ENCODE peak calls at places on chromosome 12, in seven cellular contexts. M is GM12878, W is lower lobe of right lung, Y is AG04450, F is ovary, E is H9, T is cardiac muscle cell. J is an unnamed sample.

GRCh38 chr12:109147954-109148353 is 31.6 kb downstream of the ACACB start:
- DNase-seq in M (no peak), W (no peak), Y (no peak), F (peak), E (no peak), T (no peak), J (no peak)

GRCh38 chr12:31323466-31324115 is 2.4 kb downstream of the SINHCAF start:
- DNase-seq in M (no peak), W (peak), Y (no peak), F (peak), E (peak), T (no peak), J (no peak)

GRCh38 chr12:103423061-103423473 is 72.7 kb downstream of the C12orf42 start:
- DNase-seq in M (no peak), W (no peak), Y (no peak), F (no peak), E (no peak), T (no peak), J (no peak)

GRCh38 chr12:52074006-52074405 is 4.2 kb downstream of the ATG101 start:
- DNase-seq in M (peak), W (peak), Y (no peak), F (peak), E (no peak), T (no peak), J (no peak)

GRCh38 chr12:16857456-16857923 is 251.5 kb upstream of the LMO3 start:
- DNase-seq in M (peak), W (no peak), Y (no peak), F (no peak), E (no peak), T (no peak), J (no peak)

GRCh38 chr12:51087818-51088217 is 4.4 kb upstream of the CSRNP2 start:
- DNase-seq in M (peak), W (no peak), Y (no peak), F (no peak), E (no peak), T (no peak), J (no peak)

GRCh38 chr12:103766028-103766427 is 75.0 kb downstream of the NT5DC3 start:
- DNase-seq in M (no peak), W (no peak), Y (no peak), F (no peak), E (no peak), T (no peak), J (no peak)

GRCh38 chr12:6632026-6632978 is 3.5 kb downstream of the LPAR5 start:
- DNase-seq in M (peak), W (no peak), Y (no peak), F (no peak), E (no peak), T (no peak), J (no peak)

GRCh38 chr12:118336123-118336522 is 36.6 kb downstream of the TAOK3 start:
- DNase-seq in M (no peak), W (no peak), Y (no peak), F (no peak), E (no peak), T (no peak), J (no peak)

GRCh38 chr12:118334939-118335567 is 37.7 kb downstream of the TAOK3 start:
- DNase-seq in M (no peak), W (peak), Y (no peak), F (no peak), E (no peak), T (no peak), J (no peak)

GRCh38 chr12:118330421-118331018 is 42.2 kb downstream of the TAOK3 start:
- DNase-seq in M (no peak), W (no peak), Y (peak), F (no peak), E (no peak), T (no peak), J (no peak)

GRCh38 chr12:118334241-118334640 is 38.5 kb downstream of the TAOK3 start:
- DNase-seq in M (no peak), W (no peak), Y (no peak), F (no peak), E (no peak), T (no peak), J (no peak)

DNA sequence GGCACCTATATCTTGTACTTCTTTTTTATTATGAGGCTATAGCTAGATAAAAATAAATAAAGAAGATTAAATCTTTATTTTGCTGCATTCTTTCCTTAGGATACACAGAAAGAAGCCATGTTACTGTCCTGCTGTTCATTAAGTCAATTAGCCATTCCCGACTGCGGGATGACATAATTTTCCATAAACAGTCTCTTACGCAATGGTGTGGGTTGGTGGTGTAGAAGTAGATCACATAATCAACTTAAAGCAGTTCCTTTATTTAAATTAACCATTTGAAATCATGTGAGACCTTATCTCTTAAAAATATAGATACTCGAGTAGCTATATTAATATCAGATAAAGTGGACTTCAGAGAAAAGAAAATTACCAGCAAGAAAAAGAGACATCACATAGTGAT is 40.2 kb downstream of the TAOK3 start:
- DNase-seq in M (no peak), W (no peak), Y (no peak), F (no peak), E (no peak), T (no peak), J (peak)
- TF ChIP-seq CTCF in M (no peak), W (no peak), Y (no peak), F (no peak), E (no peak), T (no peak), J (no peak)

GRCh38 chr12:76192416-76192815 is 107.9 kb upstream of the NAP1L1 start:
- DNase-seq in M (no peak), W (no peak), Y (no peak), F (no peak), E (no peak), T (no peak), J (no peak)
- H3K27ac ChIP-seq in M (no peak), W (no peak), Y (no peak), F (no peak), E (no peak), T (no peak), J (no peak)

GRCh38 chr12:97877404-97877803 is 414.8 kb downstream of the RMST start:
- DNase-seq in M (no peak), W (no peak), Y (no peak), F (no peak), E (no peak), T (no peak), J (no peak)
- TF ChIP-seq CTCF in M (no peak), W (no peak), Y (no peak), F (no peak), E (no peak), T (no peak), J (no peak)

GRCh38 chr12:20040844-20041243 is 327.5 kb upstream of the PDE3A start:
- DNase-seq in M (no peak), W (no peak), Y (no peak), F (no peak), E (peak), T (peak), J (peak)
- H3K27ac ChIP-seq in M (no peak), W (no peak), Y (no peak), F (no peak), E (no peak), T (no peak), J (no peak)

DNA sequence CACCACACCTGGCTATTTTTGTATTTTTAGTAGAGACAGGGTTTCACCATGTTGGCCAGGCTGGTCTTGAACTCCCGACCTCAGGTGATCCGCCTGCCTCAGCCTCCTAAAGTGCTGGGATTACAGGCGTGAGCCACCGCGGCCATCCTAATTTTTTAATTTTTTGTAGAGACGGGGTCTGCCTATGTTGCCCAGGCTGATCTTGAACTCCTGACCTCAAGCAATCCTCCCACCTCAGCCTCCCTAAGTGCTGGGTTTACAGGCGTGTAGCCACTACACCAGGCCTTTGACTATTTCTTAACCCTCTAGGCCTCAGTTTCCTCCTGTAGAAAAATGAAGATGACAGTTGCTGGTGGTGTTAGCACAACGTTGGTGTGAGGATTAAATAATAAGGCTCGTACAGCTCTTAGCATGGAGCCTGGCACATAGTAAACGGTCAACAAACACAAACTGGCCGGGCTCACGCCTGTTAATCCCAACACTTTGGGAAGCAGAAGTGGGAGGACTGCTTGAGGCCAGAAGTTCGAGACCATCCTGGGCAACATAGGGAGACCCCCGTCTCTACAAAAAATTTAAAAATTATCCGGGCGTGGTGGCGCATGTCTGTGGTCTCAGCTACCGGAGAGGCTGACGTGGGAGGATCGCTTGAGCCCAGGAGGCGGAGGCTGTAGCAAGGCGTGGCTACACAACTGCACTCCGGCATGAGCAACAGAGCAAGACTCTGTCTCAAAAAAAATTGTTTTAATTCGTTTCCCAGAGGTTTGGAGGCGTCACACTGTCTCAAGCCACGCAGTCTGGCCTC is 979 bp downstream of the DDX54 start:
- DNase-seq in M (no peak), W (peak), Y (no peak), F (peak), E (no peak), T (no peak), J (no peak)
- TF ChIP-seq CTCF in M (no peak), W (no peak), Y (no peak), F (no peak), E (no peak), T (no peak), J (no peak)